ENCODE peak calls at places on chromosome 15, in eight cellular contexts. K, Y, X, G, O, P, T and E are unnamed samples. For H3K4me1, the result is how much of the 10 kb centered on the place peaks cover.

GRCh38 chr15:98525625-98526024 is 122.7 kb upstream of the IGF1R start:
- DNase-seq in K (no peak), Y (no peak), X (no peak), G (no peak), O (no peak), P (peak), T (no peak), E (no peak)

GRCh38 chr15:33547876-33548275 is 237.1 kb downstream of the RYR3 start:
- DNase-seq in K (peak), Y (peak), X (no peak), G (peak), O (no peak), P (peak), T (no peak), E (peak)

GRCh38 chr15:84666373-84666772 is 8.4 kb upstream of the NMB start:
- DNase-seq in K (no peak), Y (no peak), X (no peak), G (no peak), O (no peak), P (no peak), T (no peak), E (no peak)

GRCh38 chr15:60243769-60244168 is 154.0 kb downstream of the ANXA2 start:
- DNase-seq in K (no peak), Y (no peak), X (no peak), G (no peak), O (no peak), P (no peak), T (no peak), E (no peak)

GRCh38 chr15:52093539-52094502 is 18.8 kb downstream of the BCL2L10 start:
- DNase-seq in K (no peak), Y (no peak), X (no peak), G (peak), O (peak), P (peak), T (no peak), E (no peak)

GRCh38 chr15:68639926-68640600 is 61.3 kb downstream of the CORO2B start:
- DNase-seq in K (no peak), Y (no peak), X (no peak), G (peak), O (no peak), P (no peak), T (no peak), E (no peak)

GRCh38 chr15:93030430-93031102 is 58.4 kb downstream of the RGMA start:
- DNase-seq in K (peak), Y (peak), X (peak), G (peak), O (peak), P (peak), T (peak), E (peak)

GRCh38 chr15:44227584-44227983 is 32.5 kb upstream of the FRMD5 start:
- DNase-seq in K (no peak), Y (no peak), X (no peak), G (no peak), O (no peak), P (no peak), T (no peak), E (no peak)

GRCh38 chr15:91380114-91380513 is 280.1 kb downstream of the SV2B start:
- DNase-seq in K (no peak), Y (no peak), X (no peak), G (no peak), O (no peak), P (no peak), T (no peak), E (no peak)

GRCh38 chr15:49900036-49900435 is 219.0 kb downstream of the ATP8B4 start:
- DNase-seq in K (no peak), Y (peak), X (no peak), G (no peak), O (no peak), P (no peak), T (no peak), E (no peak)

GRCh38 chr15:80404057-80404718 is at the start of gene ARNT2:
- DNase-seq in K (peak), Y (peak), X (peak), G (peak), O (no peak), P (peak), T (no peak), E (peak)

GRCh38 chr15:85649372-85649771 is 145.4 kb downstream of the KLHL25 start:
- DNase-seq in K (no peak), Y (peak), X (no peak), G (peak), O (no peak), P (no peak), T (no peak), E (peak)

GRCh38 chr15:36449084-36449661 is 130.3 kb upstream of the CDIN1 start:
- DNase-seq in K (peak), Y (peak), X (no peak), G (no peak), O (no peak), P (no peak), T (no peak), E (peak)

GRCh38 chr15:63347074-63347859 is 34.4 kb downstream of the CA12 start:
- DNase-seq in K (no peak), Y (no peak), X (no peak), G (no peak), O (no peak), P (no peak), T (no peak), E (no peak)
- H3K4me1 ChIP-seq in K (under half), Y (under half), X (under half), G (half or more), O (under half), P (under half), T (under half), E (under half)

GRCh38 chr15:25937796-25938195 is 74.7 kb upstream of the ATP10A start:
- DNase-seq in K (no peak), Y (no peak), X (no peak), G (no peak), O (no peak), P (no peak), T (no peak), E (no peak)
- H3K4me1 ChIP-seq in K (under half), Y (under half), X (under half), G (under half), O (under half), P (under half), T (under half), E (under half)

GRCh38 chr15:74386496-74387140 is 19.2 kb upstream of the CYP11A1 start:
- DNase-seq in K (no peak), Y (no peak), X (no peak), G (no peak), O (no peak), P (no peak), T (no peak), E (no peak)

GRCh38 chr15:74387141-74387541 is 19.7 kb upstream of the CYP11A1 start:
- DNase-seq in K (no peak), Y (no peak), X (no peak), G (no peak), O (peak), P (no peak), T (no peak), E (no peak)

GRCh38 chr15:74384566-74385441 is 17.4 kb upstream of the CYP11A1 start:
- DNase-seq in K (no peak), Y (no peak), X (no peak), G (no peak), O (peak), P (no peak), T (peak), E (no peak)

GRCh38 chr15:74383695-74384565 is 16.5 kb upstream of the CYP11A1 start:
- DNase-seq in K (no peak), Y (no peak), X (no peak), G (no peak), O (peak), P (no peak), T (peak), E (no peak)

DNA sequence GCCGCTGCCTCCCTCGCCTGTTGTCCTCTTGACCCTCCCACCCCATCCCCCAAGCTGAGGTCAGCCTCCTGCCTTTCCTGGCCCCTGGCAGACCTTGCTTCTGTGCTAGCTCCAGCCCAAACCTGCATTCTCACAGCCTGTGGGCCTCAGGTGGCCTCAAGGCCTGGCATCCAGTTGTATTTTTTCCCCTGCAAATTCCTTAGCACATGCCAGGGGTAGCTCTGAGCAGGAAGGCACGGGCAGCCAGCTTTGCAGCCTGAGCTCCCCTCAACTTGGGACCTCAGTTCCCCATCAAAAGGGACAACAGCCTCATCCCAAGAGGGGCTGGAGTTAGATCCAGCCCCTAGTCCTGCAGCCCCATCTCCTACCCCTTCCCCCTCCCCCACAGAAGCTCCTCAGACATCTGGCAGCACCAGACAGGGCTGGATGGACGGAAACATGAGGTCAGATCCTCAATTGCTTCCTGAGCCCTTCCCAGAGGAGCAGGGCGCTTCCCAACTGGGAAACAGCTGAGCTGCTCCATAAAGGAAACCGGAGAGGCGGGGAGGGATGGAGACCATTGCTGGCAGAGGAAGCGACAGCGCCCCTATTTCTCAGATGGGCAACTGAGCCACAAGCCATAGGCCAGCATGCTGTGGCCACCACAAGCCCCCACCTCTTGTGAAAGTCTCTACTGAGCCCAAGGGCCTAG is 18.1 kb upstream of the CYP11A1 start:
- DNase-seq in K (no peak), Y (no peak), X (no peak), G (no peak), O (no peak), P (no peak), T (no peak), E (no peak)
- H3K4me1 ChIP-seq in K (under half), Y (under half), X (under half), G (under half), O (under half), P (under half), T (under half), E (half or more)

DNA sequence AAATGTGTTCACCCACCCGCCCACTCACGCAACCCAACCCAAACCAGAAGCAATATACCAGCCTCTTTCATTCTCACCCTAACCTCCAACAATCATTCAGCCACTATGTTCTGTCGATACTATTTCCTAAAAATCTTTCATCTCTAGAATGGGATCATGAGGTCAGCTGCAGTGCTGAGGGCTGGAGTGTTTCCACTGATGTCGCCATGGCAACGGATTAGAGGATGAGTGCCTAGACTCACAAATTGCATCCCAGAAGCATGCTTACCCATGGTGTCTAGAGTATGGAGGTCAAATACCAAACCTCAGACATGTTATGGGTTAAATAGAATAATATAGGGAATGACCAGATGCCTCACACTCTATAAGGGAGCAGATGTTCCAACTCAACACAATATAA is 138.5 kb downstream of the GABRB3 start:
- DNase-seq in K (no peak), Y (peak), X (no peak), G (no peak), O (no peak), P (no peak), T (no peak), E (no peak)
- H3K4me1 ChIP-seq in K (under half), Y (under half), X (under half), G (under half), O (under half), P (under half), T (under half), E (under half)

GRCh38 chr15:63232400-63232799 is 43.0 kb downstream of the RAB8B start:
- DNase-seq in K (no peak), Y (no peak), X (no peak), G (no peak), O (no peak), P (no peak), T (no peak), E (no peak)
- H3K4me1 ChIP-seq in K (under half), Y (under half), X (under half), G (under half), O (under half), P (under half), T (under half), E (under half)

GRCh38 chr15:31338318-31338878 is 11.8 kb downstream of the KLF13 start:
- DNase-seq in K (no peak), Y (no peak), X (no peak), G (peak), O (peak), P (no peak), T (peak), E (no peak)

GRCh38 chr15:31333820-31334219 is 7.2 kb downstream of the KLF13 start:
- DNase-seq in K (no peak), Y (no peak), X (no peak), G (no peak), O (no peak), P (no peak), T (no peak), E (no peak)

GRCh38 chr15:31336943-31337295 is 10.3 kb downstream of the KLF13 start:
- DNase-seq in K (no peak), Y (no peak), X (no peak), G (no peak), O (no peak), P (no peak), T (no peak), E (no peak)

GRCh38 chr15:31337352-31338031 is 10.9 kb downstream of the KLF13 start:
- DNase-seq in K (no peak), Y (no peak), X (no peak), G (no peak), O (no peak), P (no peak), T (no peak), E (no peak)

DNA sequence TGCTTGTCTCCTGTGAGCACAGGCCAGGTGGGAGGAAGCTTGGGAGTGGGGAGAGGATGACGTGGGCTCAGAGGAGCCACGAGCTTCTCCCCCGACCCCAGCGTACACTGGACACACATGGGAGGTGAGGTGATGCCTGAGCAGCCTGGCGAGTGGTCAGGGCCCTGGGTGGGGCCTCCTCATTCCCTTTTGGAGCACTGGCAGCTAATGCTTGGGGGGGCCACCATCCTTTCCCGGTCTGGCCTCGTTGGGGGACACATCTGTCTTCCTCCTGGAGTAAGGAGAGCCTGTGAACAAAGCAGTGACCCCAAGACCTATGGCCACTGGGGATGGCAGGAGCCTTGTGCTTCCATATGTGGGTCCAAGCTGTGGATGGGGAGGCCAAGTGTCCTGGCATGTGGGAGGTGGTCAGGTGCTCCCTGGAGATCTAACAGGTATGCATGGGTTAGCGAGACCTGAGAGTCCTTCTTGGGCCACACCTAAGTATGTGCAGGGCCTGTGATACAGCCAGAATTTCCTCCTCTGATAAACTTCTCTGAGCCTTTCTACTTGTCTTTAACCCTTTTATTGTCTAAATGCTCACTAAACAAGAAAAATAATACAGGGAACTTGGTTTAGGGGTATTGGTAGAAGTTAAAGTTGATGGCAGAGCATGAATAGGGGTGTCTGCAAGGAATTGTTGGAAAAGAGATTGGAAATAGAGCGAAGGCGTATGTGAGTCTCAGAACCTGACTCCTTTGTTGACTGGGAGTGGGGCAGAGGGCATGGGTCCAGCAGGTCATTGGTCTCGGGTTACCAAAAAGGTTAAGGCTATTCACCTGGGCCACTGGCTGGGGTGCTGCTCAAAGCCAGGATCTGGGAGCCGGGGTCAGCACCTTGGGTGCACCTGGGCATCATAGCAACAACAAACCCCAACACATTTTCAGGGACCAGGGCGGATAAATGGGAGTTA is 9.6 kb downstream of the KLF13 start:
- DNase-seq in K (no peak), Y (no peak), X (no peak), G (no peak), O (no peak), P (no peak), T (no peak), E (no peak)
- H3K4me1 ChIP-seq in K (under half), Y (under half), X (half or more), G (half or more), O (under half), P (under half), T (half or more), E (under half)

GRCh38 chr15:31329640-31330010 is 3.0 kb downstream of the KLF13 start:
- DNase-seq in K (no peak), Y (no peak), X (no peak), G (no peak), O (no peak), P (no peak), T (no peak), E (no peak)
- H3K4me1 ChIP-seq in K (under half), Y (under half), X (half or more), G (half or more), O (under half), P (under half), T (half or more), E (under half)

DNA sequence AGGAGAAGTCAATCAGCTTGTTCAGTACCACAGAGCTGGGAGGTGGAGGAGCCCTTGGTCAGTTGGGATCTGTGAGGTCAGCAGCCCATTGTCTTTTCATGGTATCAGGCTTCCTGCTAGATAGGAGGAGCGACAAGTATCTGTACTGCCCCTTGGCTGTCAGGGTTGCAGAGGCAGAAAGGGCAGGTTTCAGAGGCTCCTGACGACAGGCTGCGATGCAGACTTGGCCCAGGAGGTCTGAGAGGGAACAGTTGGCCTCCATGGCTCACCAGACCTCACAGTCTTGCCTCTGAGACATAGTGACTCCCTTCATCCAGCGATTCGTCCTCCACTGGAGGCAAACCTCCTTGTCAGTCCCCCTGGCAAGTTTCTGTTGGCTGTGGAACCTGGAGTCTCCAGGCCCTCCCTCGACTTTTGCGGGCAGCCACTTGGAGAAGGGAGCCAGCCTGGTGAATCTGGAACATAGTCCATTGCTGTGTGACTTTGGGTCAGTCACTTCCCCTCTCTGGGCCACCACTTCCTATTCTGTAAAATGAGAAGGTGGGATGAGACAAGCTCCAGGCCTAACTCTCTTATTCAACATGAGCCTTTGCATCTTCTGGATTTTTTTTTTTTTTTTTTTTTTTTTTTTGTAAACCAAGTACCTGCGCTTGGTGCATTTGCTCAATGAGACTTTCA is 177.9 kb upstream of the TLE3 start:
- DNase-seq in K (no peak), Y (no peak), X (no peak), G (no peak), O (no peak), P (no peak), T (no peak), E (no peak)
- H3K4me1 ChIP-seq in K (under half), Y (under half), X (under half), G (under half), O (under half), P (under half), T (under half), E (under half)